ENCODE peak calls at places on chromosomes 6 and 20, in six cellular contexts. O, S, J, F, U and M are unnamed samples.

GRCh38 chr20:43767686-43768474 is 41.1 kb upstream of the GTSF1L start:
- DNase-seq in O (no peak), S (no peak), J (no peak), F (peak), U (peak), M (peak)

GRCh38 chr6:90175627-90176538 is 120.8 kb downstream of the BACH2 start:
- DNase-seq in O (no peak), S (no peak), J (peak), F (no peak), U (peak), M (no peak)

GRCh38 chr6:108295676-108296075 is 822 bp downstream of the AFG1L start:
- DNase-seq in O (no peak), S (no peak), J (no peak), F (no peak), U (no peak), M (no peak)

GRCh38 chr6:73679009-73679408 is 17.0 kb upstream of the CD109 start:
- DNase-seq in O (no peak), S (no peak), J (no peak), F (no peak), U (no peak), M (no peak)

GRCh38 chr6:25617997-25618396 is 34.0 kb upstream of the SCGN start:
- DNase-seq in O (no peak), S (no peak), J (no peak), F (no peak), U (no peak), M (no peak)

GRCh38 chr6:147507162-147508072 is 1.1 kb upstream of the SAMD5 start:
- DNase-seq in O (no peak), S (no peak), J (no peak), F (peak), U (peak), M (peak)

GRCh38 chr6:22848121-22848520 is 278.8 kb downstream of the HDGFL1 start:
- DNase-seq in O (no peak), S (no peak), J (no peak), F (no peak), U (peak), M (no peak)

GRCh38 chr6:31903957-31904356 is 2.1 kb upstream of the ZBTB12 start:
- DNase-seq in O (no peak), S (no peak), J (no peak), F (no peak), U (no peak), M (no peak)